ENCODE peak calls at places on chromosome 14, in six cellular contexts. E is activated T-cell treated with anti-CD3 and anti-CD28 coated beads, Interleukin-2, amount 50 U/mL, for 72 hours; Q is naive thymus-derived CD4-positive, alpha-beta T cell; C is KG1; H is cardiac muscle cell; N is AG08395. P is an unnamed sample.

GRCh38 chr14:72439707-72440106 is 454.2 kb downstream of the DPF3 start:
- DNase-seq in Q (no peak), C (peak), H (no peak), N (no peak), E (peak), P (no peak)

GRCh38 chr14:101882141-101882935 is 82.0 kb upstream of the DYNC1H1 start:
- DNase-seq in C (no peak), E (no peak), H (no peak), N (no peak), Q (no peak), P (no peak)

GRCh38 chr14:70602254-70602653 is 1.8 kb upstream of the MED6 start:
- DNase-seq in E (no peak), N (no peak), Q (no peak), H (no peak), C (no peak), P (no peak)

GRCh38 chr14:61388173-61388975 is 67.0 kb downstream of the PRKCH start:
- DNase-seq in Q (peak), N (peak), E (peak), H (peak), C (no peak), P (no peak)

GRCh38 chr14:74401504-74402241 is 24.3 kb downstream of the SYNDIG1L start:
- DNase-seq in C (no peak), E (peak), H (no peak), Q (peak), N (no peak), P (no peak)

GRCh38 chr14:22070119-22070982 is 396.7 kb upstream of the OR4E1 start:
- DNase-seq in N (no peak), Q (peak), H (peak), C (peak), E (peak), P (no peak)

GRCh38 chr14:52315355-52315718 is 1.2 kb downstream of the PTGER2 start:
- DNase-seq in E (no peak), H (peak), C (no peak), N (no peak), Q (no peak), P (no peak)

GRCh38 chr14:76772300-76773187 is 11.3 kb downstream of the VASH1 start:
- DNase-seq in H (peak), N (no peak), C (no peak), E (no peak), Q (no peak), P (no peak)

GRCh38 chr14:61573748-61574513 is 121.4 kb upstream of the HIF1A start:
- DNase-seq in Q (peak), H (peak), C (no peak), E (no peak), N (peak), P (no peak)

GRCh38 chr14:93676416-93676958 is 111.8 kb downstream of the PRIMA1 start:
- DNase-seq in C (no peak), E (no peak), N (no peak), H (no peak), Q (no peak), P (no peak)

GRCh38 chr14:69708586-69709169 is 58.3 kb upstream of the SRSF5 start:
- DNase-seq in C (no peak), H (no peak), Q (peak), N (no peak), E (peak), P (peak)

GRCh38 chr14:68145539-68145938 is 326.0 kb downstream of the RAD51B start:
- DNase-seq in Q (no peak), E (no peak), C (peak), N (no peak), H (no peak), P (no peak)

GRCh38 chr14:72303930-72304329 is 371.7 kb downstream of the RGS6 start:
- DNase-seq in Q (no peak), E (no peak), H (no peak), N (no peak), C (no peak), P (no peak)

GRCh38 chr14:38794674-38795073 is 308.4 kb downstream of the SEC23A start:
- DNase-seq in Q (no peak), H (no peak), E (no peak), C (no peak), N (no peak), P (no peak)

GRCh38 chr14:102090713-102091112 is 3.9 kb upstream of the HSP90AA1 start:
- DNase-seq in H (no peak), Q (no peak), E (no peak), N (no peak), C (no peak), P (no peak)

GRCh38 chr14:29028973-29029582 is 262.5 kb downstream of the FOXG1 start:
- DNase-seq in E (no peak), N (no peak), H (peak), C (no peak), Q (no peak), P (peak)

GRCh38 chr14:60736494-60736893 is 1.9 kb downstream of the MNAT1 start:
- DNase-seq in N (peak), Q (no peak), E (no peak), H (peak), C (no peak), P (no peak)

GRCh38 chr14:94691658-94692029 is 78.3 kb downstream of the GSC start:
- DNase-seq in H (peak), N (peak), C (no peak), Q (no peak), E (no peak), P (no peak)

GRCh38 chr14:77579065-77579464 is 37.4 kb downstream of the SPTLC2 start:
- DNase-seq in H (no peak), E (no peak), C (no peak), Q (no peak), N (no peak), P (no peak)

GRCh38 chr14:95432152-95433093 is 84.0 kb downstream of the SYNE3 start:
- DNase-seq in H (peak), E (no peak), N (peak), C (no peak), Q (no peak), P (peak)

GRCh38 chr14:39492267-39492666 is 60.0 kb upstream of the FBXO33 start:
- DNase-seq in Q (no peak), N (peak), C (no peak), H (peak), E (no peak), P (no peak)

GRCh38 chr14:35506927-35507326 is 27.0 kb upstream of the INSM2 start:
- DNase-seq in Q (no peak), E (no peak), N (peak), H (peak), C (no peak), P (no peak)

GRCh38 chr14:106013879-106014376 is 487.5 kb downstream of the TMEM121 start:
- DNase-seq in H (no peak), C (no peak), E (peak), Q (no peak), N (no peak), P (no peak)

GRCh38 chr14:103522649-103523582 is at the start of gene CKB:
- DNase-seq in H (peak), Q (no peak), E (peak), N (peak), C (no peak), P (peak)

GRCh38 chr14:73458219-73458976 is at the start of gene NUMB:
- DNase-seq in N (peak), E (peak), Q (peak), H (peak), C (peak), P (peak)

GRCh38 chr14:81268016-81268416 is 47.3 kb upstream of the GTF2A1 start:
- DNase-seq in Q (no peak), H (no peak), N (no peak), E (no peak), C (no peak), P (no peak)

GRCh38 chr14:32022938-32023466 is 54.1 kb upstream of the ARHGAP5 start:
- DNase-seq in Q (no peak), N (no peak), E (no peak), H (peak), C (no peak), P (no peak)

GRCh38 chr14:105924951-105925591 is 398.7 kb downstream of the TMEM121 start:
- DNase-seq in N (no peak), C (no peak), Q (no peak), H (no peak), E (no peak), P (no peak)

GRCh38 chr14:89870335-89870734 is 84.2 kb downstream of the EFCAB11 start:
- DNase-seq in N (no peak), H (no peak), C (no peak), E (no peak), Q (no peak), P (no peak)

GRCh38 chr14:55899531-55899930 is 218.7 kb upstream of the PELI2 start:
- DNase-seq in Q (no peak), C (no peak), N (no peak), H (no peak), E (no peak), P (no peak)

GRCh38 chr14:105882626-105883025 is 356.2 kb downstream of the TMEM121 start:
- DNase-seq in H (no peak), C (no peak), E (no peak), N (no peak), Q (no peak), P (no peak)

GRCh38 chr14:104676694-104677505 is 12.5 kb upstream of the INF2 start:
- DNase-seq in H (no peak), Q (no peak), C (no peak), N (no peak), E (peak), P (no peak)

GRCh38 chr14:91173221-91173670 is 59.4 kb downstream of the DGLUCY start:
- DNase-seq in N (peak), C (peak), Q (peak), E (peak), H (peak), P (peak)

GRCh38 chr14:93520053-93520607 is 89.4 kb downstream of the UNC79 start:
- DNase-seq in N (no peak), Q (no peak), H (no peak), C (no peak), E (no peak), P (no peak)

GRCh38 chr14:50233335-50234250 is 2.2 kb upstream of the SOS2 start:
- DNase-seq in C (no peak), N (no peak), E (peak), Q (no peak), H (no peak), P (no peak)

GRCh38 chr14:95515080-95515489 is 1.4 kb downstream of the SYNE3 start:
- DNase-seq in Q (no peak), N (peak), H (peak), E (no peak), C (no peak), P (no peak)

P was measured in HuH-7.5.